ENCODE peak calls at places on chromosomes 11 and 22, in five cellular contexts. One of them, this sample, is unnamed. For H3K4me1, the result is how much of the 10 kb centered on the place peaks cover.

GRCh38 chr11:129144256-129144655 is 47.9 kb downstream of the ARHGAP32 start:
- DNase-seq in left lung: no peak
- DNase-seq in cardiac muscle cell: no peak
- DNase-seq in transverse colon: no peak
- DNase-seq in OCI-LY7: no peak
- DNase-seq in this sample: no peak

GRCh38 chr11:60127311-60127811 is 38.9 kb downstream of the MS4A2 start:
- DNase-seq in OCI-LY7: no peak
- DNase-seq in cardiac muscle cell: no peak
- DNase-seq in transverse colon: no peak
- DNase-seq in left lung: no peak
- DNase-seq in this sample: peak

GRCh38 chr11:9716275-9717039 is 52.6 kb downstream of the SWAP70 start:
- DNase-seq in transverse colon: no peak
- DNase-seq in left lung: peak
- DNase-seq in OCI-LY7: peak
- DNase-seq in cardiac muscle cell: no peak
- DNase-seq in this sample: no peak

GRCh38 chr11:61032824-61033223 is 61.3 kb downstream of the CD6 start:
- DNase-seq in OCI-LY7: no peak
- DNase-seq in transverse colon: no peak
- DNase-seq in cardiac muscle cell: no peak
- DNase-seq in left lung: no peak
- DNase-seq in this sample: no peak

GRCh38 chr11:17699157-17700114 is 19.9 kb upstream of the MYOD1 start:
- DNase-seq in transverse colon: no peak
- DNase-seq in left lung: no peak
- DNase-seq in cardiac muscle cell: no peak
- DNase-seq in OCI-LY7: no peak
- DNase-seq in this sample: no peak

GRCh38 chr22:48217596-48217995 is 1455.1 kb downstream of the TBC1D22A start:
- DNase-seq in transverse colon: no peak
- DNase-seq in left lung: no peak
- DNase-seq in OCI-LY7: no peak
- DNase-seq in cardiac muscle cell: no peak
- DNase-seq in this sample: no peak

GRCh38 chr11:110422306-110422924 is 7.3 kb upstream of the FDX1 start:
- DNase-seq in transverse colon: no peak
- DNase-seq in OCI-LY7: no peak
- DNase-seq in left lung: no peak
- DNase-seq in cardiac muscle cell: no peak
- DNase-seq in this sample: no peak

GRCh38 chr11:69902337-69902736 is 83.1 kb upstream of the FGF3 start:
- DNase-seq in transverse colon: no peak
- DNase-seq in cardiac muscle cell: no peak
- DNase-seq in left lung: no peak
- DNase-seq in OCI-LY7: no peak
- DNase-seq in this sample: no peak

GRCh38 chr11:9861860-9862725 is 198.2 kb downstream of the SWAP70 start:
- DNase-seq in OCI-LY7: peak
- DNase-seq in transverse colon: peak
- DNase-seq in cardiac muscle cell: peak
- DNase-seq in left lung: peak
- DNase-seq in this sample: peak

GRCh38 chr22:46777609-46777970 is 15.1 kb downstream of the TBC1D22A start:
- DNase-seq in transverse colon: no peak
- DNase-seq in OCI-LY7: peak
- DNase-seq in left lung: peak
- DNase-seq in cardiac muscle cell: no peak
- DNase-seq in this sample: no peak

GRCh38 chr11:1303973-1304372 is 5.5 kb downstream of the TOLLIP start:
- DNase-seq in cardiac muscle cell: no peak
- DNase-seq in transverse colon: peak
- DNase-seq in OCI-LY7: no peak
- DNase-seq in left lung: peak
- DNase-seq in this sample: no peak

GRCh38 chr22:41286639-41287091 is 678 bp upstream of the RANGAP1 start:
- DNase-seq in transverse colon: no peak
- DNase-seq in left lung: no peak
- DNase-seq in cardiac muscle cell: no peak
- DNase-seq in OCI-LY7: peak
- DNase-seq in this sample: no peak

GRCh38 chr11:6646040-6646439 is 9.6 kb downstream of the DCHS1 start:
- DNase-seq in transverse colon: no peak
- DNase-seq in OCI-LY7: peak
- DNase-seq in left lung: no peak
- DNase-seq in cardiac muscle cell: no peak
- DNase-seq in this sample: no peak

GRCh38 chr11:114366331-114367243 is 33.7 kb downstream of the C11orf71 start:
- DNase-seq in cardiac muscle cell: no peak
- DNase-seq in OCI-LY7: no peak
- DNase-seq in left lung: no peak
- DNase-seq in transverse colon: no peak
- DNase-seq in this sample: no peak

GRCh38 chr11:119696378-119697157 is 32.4 kb downstream of the NECTIN1 start:
- DNase-seq in cardiac muscle cell: no peak
- DNase-seq in transverse colon: peak
- DNase-seq in OCI-LY7: no peak
- DNase-seq in left lung: no peak
- DNase-seq in this sample: peak

GRCh38 chr22:44583854-44584253 is 85.8 kb upstream of the RTL6 start:
- DNase-seq in transverse colon: no peak
- DNase-seq in left lung: peak
- DNase-seq in OCI-LY7: no peak
- DNase-seq in cardiac muscle cell: no peak
- DNase-seq in this sample: no peak

GRCh38 chr22:36028646-36029405 is at the start of gene RBFOX2:
- DNase-seq in transverse colon: peak
- DNase-seq in cardiac muscle cell: peak
- DNase-seq in OCI-LY7: peak
- DNase-seq in left lung: peak
- DNase-seq in this sample: peak

GRCh38 chr11:120170741-120171261 is 32.9 kb upstream of the TRIM29 start:
- DNase-seq in transverse colon: no peak
- DNase-seq in cardiac muscle cell: no peak
- DNase-seq in left lung: no peak
- DNase-seq in OCI-LY7: no peak
- DNase-seq in this sample: no peak

GRCh38 chr11:124670732-124671131 is 2.8 kb downstream of the SIAE start:
- DNase-seq in transverse colon: no peak
- DNase-seq in left lung: no peak
- DNase-seq in OCI-LY7: peak
- DNase-seq in cardiac muscle cell: no peak
- DNase-seq in this sample: no peak

GRCh38 chr11:15127341-15127740 is 12.6 kb downstream of the INSC start:
- DNase-seq in OCI-LY7: no peak
- DNase-seq in left lung: no peak
- DNase-seq in cardiac muscle cell: no peak
- DNase-seq in transverse colon: no peak
- DNase-seq in this sample: no peak

GRCh38 chr11:75028321-75029097 is 39.8 kb downstream of the NEU3 start:
- DNase-seq in left lung: no peak
- DNase-seq in cardiac muscle cell: no peak
- DNase-seq in OCI-LY7: no peak
- DNase-seq in transverse colon: no peak
- DNase-seq in this sample: no peak

GRCh38 chr11:94933225-94934130 is 39.9 kb downstream of the CWC15 start:
- DNase-seq in OCI-LY7: no peak
- DNase-seq in cardiac muscle cell: no peak
- DNase-seq in left lung: peak
- DNase-seq in transverse colon: no peak
- DNase-seq in this sample: no peak

GRCh38 chr11:119106564-119107537 is at the start of gene C2CD2L:
- DNase-seq in OCI-LY7: peak
- DNase-seq in left lung: peak
- DNase-seq in transverse colon: peak
- DNase-seq in cardiac muscle cell: peak
- DNase-seq in this sample: peak

GRCh38 chr22:28548411-28548810 is 131.2 kb downstream of the TTC28 start:
- DNase-seq in OCI-LY7: no peak
- DNase-seq in left lung: no peak
- DNase-seq in transverse colon: no peak
- DNase-seq in cardiac muscle cell: no peak
- DNase-seq in this sample: no peak

GRCh38 chr22:30430933-30431332 is 5.4 kb downstream of the MTFP1 start:
- DNase-seq in cardiac muscle cell: no peak
- DNase-seq in transverse colon: no peak
- DNase-seq in left lung: no peak
- DNase-seq in OCI-LY7: no peak
- DNase-seq in this sample: no peak

GRCh38 chr11:101582242-101583052 is 1.4 kb downstream of the TRPC6 start:
- DNase-seq in cardiac muscle cell: peak
- DNase-seq in left lung: peak
- DNase-seq in OCI-LY7: no peak
- DNase-seq in transverse colon: no peak
- DNase-seq in this sample: no peak
- H3K4me3 ChIP-seq in cardiac muscle cell: peak
- H3K4me3 ChIP-seq in left lung: peak
- H3K4me3 ChIP-seq in OCI-LY7: no peak
- H3K4me3 ChIP-seq in transverse colon: peak
- H3K4me3 ChIP-seq in this sample: no peak

GRCh38 chr11:72971611-72972010 is 157.4 kb downstream of the ATG16L2 start:
- DNase-seq in cardiac muscle cell: no peak
- DNase-seq in transverse colon: no peak
- DNase-seq in OCI-LY7: no peak
- DNase-seq in left lung: no peak
- DNase-seq in this sample: peak
- H3K4me1 ChIP-seq in cardiac muscle cell: under half
- H3K4me1 ChIP-seq in transverse colon: under half
- H3K4me1 ChIP-seq in OCI-LY7: under half
- H3K4me1 ChIP-seq in left lung: half or more
- H3K4me1 ChIP-seq in this sample: under half

DNA sequence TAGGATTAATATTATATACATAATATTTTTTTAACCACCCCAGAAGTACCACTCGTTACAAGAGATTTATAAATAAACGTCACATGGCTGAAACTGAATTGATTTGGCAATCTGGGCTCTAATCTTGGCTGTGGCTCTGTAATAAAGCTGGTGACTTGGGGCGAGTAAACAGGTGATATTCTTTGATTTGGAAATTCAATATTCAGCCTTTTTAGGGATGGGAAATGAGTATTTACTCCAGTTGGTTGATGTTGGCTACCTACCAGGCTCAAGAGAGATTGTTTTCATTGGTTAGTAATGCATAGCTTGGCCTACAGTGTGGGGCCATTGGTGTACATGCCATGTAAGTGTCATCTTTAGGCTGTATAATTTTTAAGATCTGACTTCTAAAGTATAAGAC is 117.7 kb upstream of the SORL1-AS1 start:
- DNase-seq in cardiac muscle cell: no peak
- DNase-seq in OCI-LY7: no peak
- DNase-seq in left lung: no peak
- DNase-seq in transverse colon: no peak
- DNase-seq in this sample: no peak
- H3K27ac ChIP-seq in cardiac muscle cell: no peak
- H3K27ac ChIP-seq in OCI-LY7: peak
- H3K27ac ChIP-seq in left lung: no peak
- H3K27ac ChIP-seq in transverse colon: no peak
- H3K27ac ChIP-seq in this sample: no peak

DNA sequence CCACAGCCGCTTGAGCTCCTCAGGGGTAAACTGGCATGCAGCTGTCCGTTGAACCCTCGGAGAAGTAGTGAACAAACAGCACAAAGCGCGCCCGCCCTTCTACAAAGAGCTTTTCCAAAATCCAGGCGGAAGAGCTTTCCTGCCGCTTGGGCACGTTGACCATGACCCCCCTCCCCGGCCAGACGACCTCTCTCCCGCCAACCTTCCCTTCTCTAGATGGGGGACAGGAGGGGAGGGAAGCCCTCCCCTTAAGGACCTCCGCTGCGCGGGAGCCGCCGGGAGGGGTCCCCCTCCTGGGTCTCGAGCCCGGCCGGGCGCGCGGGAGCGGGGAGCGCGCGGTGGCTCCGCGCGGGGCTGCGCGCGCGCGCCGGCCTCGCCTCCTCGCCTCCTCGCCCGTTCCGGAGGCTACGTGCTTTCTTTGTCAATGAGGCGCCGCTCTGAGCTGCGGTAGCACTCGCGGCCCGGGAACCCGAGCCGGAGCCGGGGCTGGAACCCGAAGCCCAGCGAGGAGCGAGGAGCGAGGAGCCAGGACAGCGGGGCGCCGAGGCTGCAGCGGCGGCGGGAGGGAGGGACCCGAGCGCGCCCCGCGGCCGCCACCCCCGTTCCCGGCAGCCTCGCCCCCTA is 118.6 kb downstream of the HIPK3 start:
- DNase-seq in cardiac muscle cell: peak
- DNase-seq in left lung: no peak
- DNase-seq in OCI-LY7: peak
- DNase-seq in transverse colon: no peak
- DNase-seq in this sample: no peak
- H3K4me3 ChIP-seq in cardiac muscle cell: peak
- H3K4me3 ChIP-seq in left lung: peak
- H3K4me3 ChIP-seq in OCI-LY7: peak
- H3K4me3 ChIP-seq in transverse colon: peak
- H3K4me3 ChIP-seq in this sample: no peak

GRCh38 chr11:13318498-13319295 is 41.1 kb downstream of the BMAL1 start:
- DNase-seq in transverse colon: no peak
- DNase-seq in OCI-LY7: no peak
- DNase-seq in cardiac muscle cell: no peak
- DNase-seq in left lung: no peak
- DNase-seq in this sample: peak
- H3K4me1 ChIP-seq in transverse colon: under half
- H3K4me1 ChIP-seq in OCI-LY7: under half
- H3K4me1 ChIP-seq in cardiac muscle cell: under half
- H3K4me1 ChIP-seq in left lung: under half
- H3K4me1 ChIP-seq in this sample: under half

GRCh38 chr11:2553886-2554285 is 109.1 kb downstream of the KCNQ1 start:
- DNase-seq in transverse colon: peak
- DNase-seq in left lung: peak
- DNase-seq in OCI-LY7: no peak
- DNase-seq in cardiac muscle cell: no peak
- DNase-seq in this sample: no peak

GRCh38 chr11:2551131-2551530 is 106.3 kb downstream of the KCNQ1 start:
- DNase-seq in cardiac muscle cell: no peak
- DNase-seq in OCI-LY7: no peak
- DNase-seq in transverse colon: peak
- DNase-seq in left lung: no peak
- DNase-seq in this sample: no peak

GRCh38 chr11:2550606-2550970 is 105.8 kb downstream of the KCNQ1 start:
- DNase-seq in left lung: peak
- DNase-seq in transverse colon: peak
- DNase-seq in OCI-LY7: no peak
- DNase-seq in cardiac muscle cell: no peak
- DNase-seq in this sample: no peak

GRCh38 chr11:2553198-2553597 is 108.4 kb downstream of the KCNQ1 start:
- DNase-seq in left lung: no peak
- DNase-seq in cardiac muscle cell: no peak
- DNase-seq in transverse colon: no peak
- DNase-seq in OCI-LY7: no peak
- DNase-seq in this sample: no peak

GRCh38 chr11:2552202-2552601 is 107.4 kb downstream of the KCNQ1 start:
- DNase-seq in cardiac muscle cell: no peak
- DNase-seq in left lung: no peak
- DNase-seq in OCI-LY7: no peak
- DNase-seq in transverse colon: no peak
- DNase-seq in this sample: no peak
- H3K27ac ChIP-seq in cardiac muscle cell: no peak
- H3K27ac ChIP-seq in left lung: no peak
- H3K27ac ChIP-seq in OCI-LY7: no peak
- H3K27ac ChIP-seq in transverse colon: no peak
- H3K27ac ChIP-seq in this sample: no peak

This sample was measured in small intestine.